ENCODE peak calls at places on chromosomes 12 and 14, in seven cellular contexts. One of them, this sample, is unnamed.

GRCh38 chr12:68939500-68939899 is 6.5 kb upstream of the CPM start:
- DNase-seq in GM20000: no peak
- DNase-seq in SIG-M5: no peak
- DNase-seq in lower lobe of right lung: no peak
- DNase-seq in activated CD8-positive, alpha-beta memory T cell treated with anti-CD3 and anti-CD28 coated beads for 4 hours: no peak
- DNase-seq in SK-N-SH: no peak
- DNase-seq in left colon: no peak
- DNase-seq in this sample: no peak

GRCh38 chr14:71231521-71232393 is 324.5 kb downstream of the PCNX1 start:
- DNase-seq in SK-N-SH: peak
- DNase-seq in SIG-M5: no peak
- DNase-seq in GM20000: peak
- DNase-seq in lower lobe of right lung: no peak
- DNase-seq in activated CD8-positive, alpha-beta memory T cell treated with anti-CD3 and anti-CD28 coated beads for 4 hours: no peak
- DNase-seq in left colon: no peak
- DNase-seq in this sample: no peak

GRCh38 chr14:59464651-59465569 is at the start of gene GPR135:
- DNase-seq in SK-N-SH: peak
- DNase-seq in GM20000: peak
- DNase-seq in left colon: peak
- DNase-seq in activated CD8-positive, alpha-beta memory T cell treated with anti-CD3 and anti-CD28 coated beads for 4 hours: no peak
- DNase-seq in lower lobe of right lung: peak
- DNase-seq in SIG-M5: no peak
- DNase-seq in this sample: peak

GRCh38 chr14:96246535-96246839 is 9.5 kb upstream of the BDKRB1 start:
- DNase-seq in SK-N-SH: no peak
- DNase-seq in left colon: no peak
- DNase-seq in lower lobe of right lung: no peak
- DNase-seq in SIG-M5: no peak
- DNase-seq in activated CD8-positive, alpha-beta memory T cell treated with anti-CD3 and anti-CD28 coated beads for 4 hours: no peak
- DNase-seq in GM20000: no peak
- DNase-seq in this sample: no peak

GRCh38 chr12:67541625-67541991 is 106.9 kb upstream of the DYRK2 start:
- DNase-seq in left colon: no peak
- DNase-seq in GM20000: no peak
- DNase-seq in SK-N-SH: no peak
- DNase-seq in activated CD8-positive, alpha-beta memory T cell treated with anti-CD3 and anti-CD28 coated beads for 4 hours: no peak
- DNase-seq in lower lobe of right lung: no peak
- DNase-seq in SIG-M5: no peak
- DNase-seq in this sample: no peak

GRCh38 chr12:12883369-12884001 is 7.9 kb upstream of the GPRC5A start:
- DNase-seq in GM20000: no peak
- DNase-seq in left colon: no peak
- DNase-seq in SIG-M5: no peak
- DNase-seq in SK-N-SH: no peak
- DNase-seq in activated CD8-positive, alpha-beta memory T cell treated with anti-CD3 and anti-CD28 coated beads for 4 hours: no peak
- DNase-seq in lower lobe of right lung: no peak
- DNase-seq in this sample: no peak

GRCh38 chr14:58697927-58698641 is 60.3 kb downstream of the DACT1 start:
- DNase-seq in left colon: no peak
- DNase-seq in SIG-M5: no peak
- DNase-seq in SK-N-SH: no peak
- DNase-seq in lower lobe of right lung: no peak
- DNase-seq in activated CD8-positive, alpha-beta memory T cell treated with anti-CD3 and anti-CD28 coated beads for 4 hours: no peak
- DNase-seq in GM20000: no peak
- DNase-seq in this sample: no peak

GRCh38 chr12:123032736-123033391 is 52.4 kb downstream of the ARL6IP4 start:
- DNase-seq in SIG-M5: no peak
- DNase-seq in SK-N-SH: no peak
- DNase-seq in activated CD8-positive, alpha-beta memory T cell treated with anti-CD3 and anti-CD28 coated beads for 4 hours: no peak
- DNase-seq in lower lobe of right lung: no peak
- DNase-seq in GM20000: no peak
- DNase-seq in left colon: no peak
- DNase-seq in this sample: no peak

GRCh38 chr12:89400415-89400814 is 48.1 kb upstream of the DUSP6 start:
- DNase-seq in left colon: no peak
- DNase-seq in activated CD8-positive, alpha-beta memory T cell treated with anti-CD3 and anti-CD28 coated beads for 4 hours: no peak
- DNase-seq in SIG-M5: no peak
- DNase-seq in GM20000: no peak
- DNase-seq in SK-N-SH: no peak
- DNase-seq in lower lobe of right lung: no peak
- DNase-seq in this sample: no peak

GRCh38 chr14:50704454-50705010 is 36.4 kb upstream of the SAV1 start:
- DNase-seq in SIG-M5: no peak
- DNase-seq in activated CD8-positive, alpha-beta memory T cell treated with anti-CD3 and anti-CD28 coated beads for 4 hours: no peak
- DNase-seq in GM20000: no peak
- DNase-seq in left colon: no peak
- DNase-seq in SK-N-SH: no peak
- DNase-seq in lower lobe of right lung: no peak
- DNase-seq in this sample: no peak

GRCh38 chr14:104221071-104221625 is 82.8 kb downstream of the KIF26A start:
- DNase-seq in SIG-M5: no peak
- DNase-seq in activated CD8-positive, alpha-beta memory T cell treated with anti-CD3 and anti-CD28 coated beads for 4 hours: no peak
- DNase-seq in left colon: peak
- DNase-seq in SK-N-SH: no peak
- DNase-seq in GM20000: no peak
- DNase-seq in lower lobe of right lung: peak
- DNase-seq in this sample: no peak

GRCh38 chr14:50023671-50024490 is 92.5 kb downstream of the VCPKMT start:
- DNase-seq in SK-N-SH: no peak
- DNase-seq in lower lobe of right lung: no peak
- DNase-seq in SIG-M5: no peak
- DNase-seq in GM20000: no peak
- DNase-seq in left colon: no peak
- DNase-seq in activated CD8-positive, alpha-beta memory T cell treated with anti-CD3 and anti-CD28 coated beads for 4 hours: no peak
- DNase-seq in this sample: no peak

GRCh38 chr14:96253140-96253539 is 2.9 kb upstream of the BDKRB1 start:
- DNase-seq in lower lobe of right lung: no peak
- DNase-seq in left colon: no peak
- DNase-seq in GM20000: no peak
- DNase-seq in activated CD8-positive, alpha-beta memory T cell treated with anti-CD3 and anti-CD28 coated beads for 4 hours: no peak
- DNase-seq in SIG-M5: no peak
- DNase-seq in SK-N-SH: no peak
- DNase-seq in this sample: no peak